ENCODE peak calls at places on chromosomes 4 and X, in six cellular contexts. One of them, this sample, is unnamed.
A peak's percentile ranks its signal among the peaks of the same experiment; 100 is the strongest.

GRCh38 chr4:173518419-173519102 is 11.5 kb downstream of the HAND2 start:
- DNase-seq in upper lobe of right lung: no peak
- DNase-seq in GM12865: no peak
- DNase-seq in sigmoid colon: peak; percentile 80
- DNase-seq in AG09309: no peak
- DNase-seq in ovary: peak; percentile 54
- DNase-seq in this sample: no peak

GRCh38 chr4:38503689-38504395 is 160.2 kb upstream of the KLF3 start:
- DNase-seq in upper lobe of right lung: no peak
- DNase-seq in GM12865: peak; percentile 87
- DNase-seq in sigmoid colon: no peak
- DNase-seq in AG09309: no peak
- DNase-seq in ovary: no peak
- DNase-seq in this sample: peak; percentile 78

GRCh38 chr4:24809376-24809775 is 14.0 kb downstream of the SOD3 start:
- DNase-seq in upper lobe of right lung: no peak
- DNase-seq in GM12865: peak; percentile 9
- DNase-seq in sigmoid colon: no peak
- DNase-seq in AG09309: no peak
- DNase-seq in ovary: no peak
- DNase-seq in this sample: no peak

GRCh38 chrX:56233682-56234081 is 1.5 kb downstream of the KLF8 start:
- DNase-seq in upper lobe of right lung: peak; percentile 80
- DNase-seq in GM12865: peak; percentile 88
- DNase-seq in sigmoid colon: peak; percentile 84
- DNase-seq in AG09309: no peak
- DNase-seq in ovary: peak; percentile 69
- DNase-seq in this sample: no peak

GRCh38 chr4:148074462-148074861 is 342.6 kb downstream of the ARHGAP10 start:
- DNase-seq in upper lobe of right lung: no peak
- DNase-seq in GM12865: no peak
- DNase-seq in sigmoid colon: no peak
- DNase-seq in AG09309: no peak
- DNase-seq in ovary: no peak
- DNase-seq in this sample: no peak

GRCh38 chr4:162645381-162645780 is 481.6 kb upstream of the FSTL5 start:
- DNase-seq in upper lobe of right lung: no peak
- DNase-seq in GM12865: no peak
- DNase-seq in sigmoid colon: no peak
- DNase-seq in AG09309: no peak
- DNase-seq in ovary: no peak
- DNase-seq in this sample: no peak

GRCh38 chr4:4761128-4761991 is 98.1 kb upstream of the MSX1 start:
- DNase-seq in upper lobe of right lung: peak; percentile 47
- DNase-seq in GM12865: peak; percentile 56
- DNase-seq in sigmoid colon: no peak
- DNase-seq in AG09309: no peak
- DNase-seq in ovary: no peak
- DNase-seq in this sample: peak; percentile 29

GRCh38 chr4:156388826-156389225 is 435.2 kb upstream of the CTSO start:
- DNase-seq in upper lobe of right lung: no peak
- DNase-seq in GM12865: no peak
- DNase-seq in sigmoid colon: no peak
- DNase-seq in AG09309: no peak
- DNase-seq in ovary: no peak
- DNase-seq in this sample: no peak

GRCh38 chrX:10397349-10397748 is 223.0 kb downstream of the MID1 start:
- DNase-seq in upper lobe of right lung: no peak
- DNase-seq in GM12865: no peak
- DNase-seq in sigmoid colon: no peak
- DNase-seq in AG09309: no peak
- DNase-seq in ovary: no peak
- DNase-seq in this sample: no peak

GRCh38 chrX:118726887-118727685 is at the start of gene IL13RA1:
- DNase-seq in upper lobe of right lung: peak; percentile 91
- DNase-seq in GM12865: peak; percentile 48
- DNase-seq in sigmoid colon: peak; percentile 90
- DNase-seq in AG09309: no peak
- DNase-seq in ovary: peak; percentile 85
- DNase-seq in this sample: peak; percentile 62

GRCh38 chr4:34920032-34920431 is 1324.3 kb downstream of the ARAP2 start:
- DNase-seq in upper lobe of right lung: no peak
- DNase-seq in GM12865: no peak
- DNase-seq in sigmoid colon: no peak
- DNase-seq in AG09309: no peak
- DNase-seq in ovary: no peak
- DNase-seq in this sample: no peak

GRCh38 chr4:73864365-73864764 is 4.8 kb upstream of the CXCL1 start:
- DNase-seq in upper lobe of right lung: no peak
- DNase-seq in GM12865: peak; percentile 18
- DNase-seq in sigmoid colon: no peak
- DNase-seq in AG09309: no peak
- DNase-seq in ovary: no peak
- DNase-seq in this sample: no peak

GRCh38 chrX:41922125-41922521 is 1.2 kb downstream of the CASK start:
- DNase-seq in upper lobe of right lung: no peak
- DNase-seq in GM12865: peak; percentile 37
- DNase-seq in sigmoid colon: no peak
- DNase-seq in AG09309: no peak
- DNase-seq in ovary: no peak
- DNase-seq in this sample: no peak

GRCh38 chr4:6366581-6366980 is 96.9 kb downstream of the WFS1 start:
- DNase-seq in upper lobe of right lung: no peak
- DNase-seq in GM12865: no peak
- DNase-seq in sigmoid colon: no peak
- DNase-seq in AG09309: no peak
- DNase-seq in ovary: no peak
- DNase-seq in this sample: no peak

GRCh38 chr4:11505225-11505971 is 76.7 kb upstream of the HS3ST1 start:
- DNase-seq in upper lobe of right lung: no peak
- DNase-seq in GM12865: no peak
- DNase-seq in sigmoid colon: no peak
- DNase-seq in AG09309: no peak
- DNase-seq in ovary: no peak
- DNase-seq in this sample: no peak

GRCh38 chr4:88291003-88291402 is 6.6 kb upstream of the PPM1K start:
- DNase-seq in upper lobe of right lung: no peak
- DNase-seq in GM12865: no peak
- DNase-seq in sigmoid colon: no peak
- DNase-seq in AG09309: no peak
- DNase-seq in ovary: no peak
- DNase-seq in this sample: no peak

GRCh38 chrX:13627306-13627705 is 25.6 kb upstream of the TCEANC start:
- DNase-seq in upper lobe of right lung: no peak
- DNase-seq in GM12865: no peak
- DNase-seq in sigmoid colon: no peak
- DNase-seq in AG09309: no peak
- DNase-seq in ovary: no peak
- DNase-seq in this sample: no peak

GRCh38 chrX:119406739-119407138 is 7.6 kb downstream of the SLC25A43 start:
- DNase-seq in upper lobe of right lung: no peak
- DNase-seq in GM12865: no peak
- DNase-seq in sigmoid colon: no peak
- DNase-seq in AG09309: no peak
- DNase-seq in ovary: no peak
- DNase-seq in this sample: no peak

GRCh38 chr4:65668201-65669007 is 1.9 kb downstream of the EPHA5 start:
- DNase-seq in upper lobe of right lung: peak; percentile 50
- DNase-seq in GM12865: no peak
- DNase-seq in sigmoid colon: peak; percentile 63
- DNase-seq in AG09309: no peak
- DNase-seq in ovary: peak; percentile 33
- DNase-seq in this sample: no peak

GRCh38 chr4:176320340-176320975 is 692 bp downstream of the SPCS3 start:
- DNase-seq in upper lobe of right lung: peak; percentile 96
- DNase-seq in GM12865: peak; percentile 95
- DNase-seq in sigmoid colon: peak; percentile 93
- DNase-seq in AG09309: peak; percentile 43
- DNase-seq in ovary: peak; percentile 90
- DNase-seq in this sample: peak; percentile 94

GRCh38 chr4:77994194-77994721 is 62.9 kb upstream of the FRAS1 start:
- DNase-seq in upper lobe of right lung: no peak
- DNase-seq in GM12865: peak; percentile 35
- DNase-seq in sigmoid colon: no peak
- DNase-seq in AG09309: peak; percentile 13
- DNase-seq in ovary: no peak
- DNase-seq in this sample: no peak

GRCh38 chr4:38488891-38489861 is 174.8 kb upstream of the KLF3 start:
- DNase-seq in upper lobe of right lung: no peak
- DNase-seq in GM12865: no peak
- DNase-seq in sigmoid colon: no peak
- DNase-seq in AG09309: no peak
- DNase-seq in ovary: no peak
- DNase-seq in this sample: no peak

GRCh38 chrX:50747471-50747900 is 66.5 kb downstream of the SHROOM4 start:
- DNase-seq in upper lobe of right lung: no peak
- DNase-seq in GM12865: peak; percentile 10
- DNase-seq in sigmoid colon: no peak
- DNase-seq in AG09309: peak; percentile 52
- DNase-seq in ovary: no peak
- DNase-seq in this sample: no peak

GRCh38 chr4:109989044-109989443 is 76.4 kb downstream of the EGF start:
- DNase-seq in upper lobe of right lung: no peak
- DNase-seq in GM12865: no peak
- DNase-seq in sigmoid colon: no peak
- DNase-seq in AG09309: no peak
- DNase-seq in ovary: no peak
- DNase-seq in this sample: no peak

GRCh38 chr4:108683479-108683878 is 33.1 kb downstream of the OSTC start:
- DNase-seq in upper lobe of right lung: no peak
- DNase-seq in GM12865: peak; percentile 28
- DNase-seq in sigmoid colon: no peak
- DNase-seq in AG09309: no peak
- DNase-seq in ovary: no peak
- DNase-seq in this sample: no peak

GRCh38 chr4:108690738-108691137 is 40.3 kb downstream of the OSTC start:
- DNase-seq in upper lobe of right lung: no peak
- DNase-seq in GM12865: no peak
- DNase-seq in sigmoid colon: no peak
- DNase-seq in AG09309: no peak
- DNase-seq in ovary: no peak
- DNase-seq in this sample: no peak

GRCh38 chr4:108681321-108681809 is 31.0 kb downstream of the OSTC start:
- DNase-seq in upper lobe of right lung: no peak
- DNase-seq in GM12865: no peak
- DNase-seq in sigmoid colon: no peak
- DNase-seq in AG09309: no peak
- DNase-seq in ovary: no peak
- DNase-seq in this sample: no peak

GRCh38 chr4:108685036-108685686 is 34.8 kb downstream of the OSTC start:
- DNase-seq in upper lobe of right lung: no peak
- DNase-seq in GM12865: no peak
- DNase-seq in sigmoid colon: no peak
- DNase-seq in AG09309: no peak
- DNase-seq in ovary: no peak
- DNase-seq in this sample: no peak
- TF ChIP-seq CTCF in upper lobe of right lung: no peak
- TF ChIP-seq CTCF in GM12865: no peak
- TF ChIP-seq CTCF in sigmoid colon: no peak
- TF ChIP-seq CTCF in AG09309: no peak
- TF ChIP-seq CTCF in ovary: no peak
- TF ChIP-seq CTCF in this sample: no peak

GRCh38 chrX:130120746-130121504 is 10.6 kb upstream of the ELF4 start:
- DNase-seq in upper lobe of right lung: peak; percentile 81
- DNase-seq in GM12865: peak; percentile 67
- DNase-seq in sigmoid colon: peak; percentile 89
- DNase-seq in AG09309: peak; percentile 32
- DNase-seq in ovary: peak; percentile 86
- DNase-seq in this sample: peak; percentile 78
- H3K4me3 ChIP-seq in upper lobe of right lung: peak overlapping the region; percentile 45
- H3K4me3 ChIP-seq in GM12865: peak overlapping the region; percentile 49
- H3K4me3 ChIP-seq in sigmoid colon: peak overlapping the region; percentile 45
- H3K4me3 ChIP-seq in AG09309: peak overlapping the region; percentile 33
- H3K4me3 ChIP-seq in ovary: peak overlapping the region; percentile 22
- H3K4me3 ChIP-seq in this sample: peak overlapping the region; percentile 53

DNA sequence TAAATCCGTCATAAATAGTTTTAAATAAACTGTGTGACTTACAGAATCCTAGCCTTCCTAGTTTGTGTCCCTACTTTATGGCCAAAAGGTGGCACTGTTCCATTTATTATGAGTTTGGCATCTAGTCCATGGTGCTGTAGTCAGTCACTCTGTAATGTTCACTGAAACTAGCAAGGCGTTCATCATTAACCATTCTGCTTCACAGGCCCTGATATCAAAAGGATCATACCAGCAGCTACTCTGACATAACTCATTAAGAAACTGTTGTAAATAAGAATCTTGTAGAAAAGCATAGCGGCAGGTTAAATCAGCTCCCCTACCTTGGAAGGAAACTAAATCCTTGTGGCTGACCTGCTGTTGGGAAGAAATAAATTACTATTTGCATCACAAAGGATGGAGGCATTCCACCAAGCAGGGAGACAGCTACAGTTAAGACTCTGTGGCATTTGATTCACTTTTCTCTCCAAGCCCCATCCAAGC is 919.6 kb upstream of the DIAPH2 start:
- DNase-seq in upper lobe of right lung: no peak
- DNase-seq in GM12865: peak; percentile 14
- DNase-seq in sigmoid colon: no peak
- DNase-seq in AG09309: no peak
- DNase-seq in ovary: no peak
- DNase-seq in this sample: no peak
- TF ChIP-seq CTCF in upper lobe of right lung: peak; percentile 42
- TF ChIP-seq CTCF in GM12865: peak; percentile 22
- TF ChIP-seq CTCF in sigmoid colon: no peak
- TF ChIP-seq CTCF in AG09309: peak; percentile 27
- TF ChIP-seq CTCF in ovary: peak; percentile 31
- TF ChIP-seq CTCF in this sample: peak; percentile 37

GRCh38 chr4:7956306-7957112 is 16.8 kb upstream of the AFAP1 start:
- DNase-seq in upper lobe of right lung: no peak
- DNase-seq in GM12865: no peak
- DNase-seq in sigmoid colon: no peak
- DNase-seq in AG09309: no peak
- DNase-seq in ovary: peak; percentile 43
- DNase-seq in this sample: no peak
- H3K4me3 ChIP-seq in upper lobe of right lung: no peak overlapping the region
- H3K4me3 ChIP-seq in GM12865: no peak overlapping the region
- H3K4me3 ChIP-seq in sigmoid colon: no peak overlapping the region
- H3K4me3 ChIP-seq in AG09309: no peak overlapping the region
- H3K4me3 ChIP-seq in ovary: no peak overlapping the region
- H3K4me3 ChIP-seq in this sample: no peak overlapping the region

This sample was measured in GM06990.